ENCODE peak calls at places on chromosomes 5 and 9, in four cellular contexts. W is HCT116; K is stimulated activated CD4-positive, alpha-beta T cell treated with anti-CD3 and anti-CD28 coated beads, Interleukin-2, amount 100 ng/mL, for 48 hours; N is nephron progenitor cell. F is an unnamed sample.

GRCh38 chr9:124934290-124934689 is 6.6 kb downstream of the GOLGA1 start:
- DNase-seq in W (no peak), N (no peak), K (no peak), F (no peak)

GRCh38 chr5:132386644-132387286 is 17.3 kb downstream of the SLC22A5 start:
- DNase-seq in W (peak), K (peak), N (peak), F (no peak)

GRCh38 chr9:86557063-86557766 is 203.0 kb upstream of the TUT7 start:
- DNase-seq in N (no peak), K (no peak), W (no peak), F (no peak)

GRCh38 chr9:4494806-4495205 is 4.5 kb downstream of the SLC1A1 start:
- DNase-seq in N (no peak), W (no peak), K (no peak), F (no peak)

GRCh38 chr5:146796911-146797310 is 81.6 kb downstream of the PPP2R2B start:
- DNase-seq in W (no peak), N (no peak), K (no peak), F (no peak)

GRCh38 chr5:159788835-159789331 is 127.4 kb upstream of the ADRA1B start:
- DNase-seq in K (no peak), W (no peak), N (no peak), F (no peak)

GRCh38 chr9:97788763-97789663 is 64.0 kb upstream of the FOXE1 start:
- DNase-seq in K (no peak), N (no peak), W (no peak), F (no peak)

GRCh38 chr5:151094054-151094858 is 13.4 kb upstream of the TNIP1 start:
- DNase-seq in K (peak), W (no peak), N (no peak), F (no peak)

GRCh38 chr9:6910032-6910431 is 152.3 kb downstream of the KDM4C start:
- DNase-seq in K (no peak), W (no peak), N (no peak), F (peak)

GRCh38 chr9:122109035-122109813 is 16.1 kb upstream of the TTLL11 start:
- DNase-seq in K (no peak), N (no peak), W (no peak), F (no peak)

GRCh38 chr9:79489241-79490000 is 82.3 kb upstream of the TLE4 start:
- DNase-seq in W (no peak), N (no peak), K (no peak), F (no peak)

GRCh38 chr9:107949058-107949457 is 459.5 kb upstream of the KLF4 start:
- DNase-seq in K (no peak), N (no peak), W (no peak), F (no peak)

GRCh38 chr9:76571288-76572204 is 112.6 kb downstream of the GCNT1 start:
- DNase-seq in N (no peak), K (no peak), W (no peak), F (no peak)

GRCh38 chr9:16241231-16241630 is 629.2 kb downstream of the BNC2 start:
- DNase-seq in K (no peak), N (no peak), W (no peak), F (no peak)

GRCh38 chr5:176553260-176554085 is 4.3 kb downstream of the CDHR2 start:
- DNase-seq in K (no peak), N (no peak), W (peak), F (no peak)

GRCh38 chr5:65801332-65801731 is 79.3 kb downstream of the NLN start:
- DNase-seq in N (no peak), K (no peak), W (no peak), F (no peak)

GRCh38 chr5:2163940-2164490 is 281.3 kb upstream of the IRX4 start:
- DNase-seq in K (no peak), W (no peak), N (no peak), F (no peak)

GRCh38 chr5:58077966-58078365 is 381.9 kb downstream of the PLK2 start:
- DNase-seq in W (no peak), N (no peak), K (no peak), F (no peak)

GRCh38 chr9:110844121-110844520 is 175.5 kb downstream of the MUSK start:
- DNase-seq in W (no peak), N (no peak), K (no peak), F (no peak)

GRCh38 chr9:95570646-95571045 is 53.9 kb upstream of the PTCH1 start:
- DNase-seq in W (no peak), N (no peak), K (no peak), F (no peak)

GRCh38 chr9:131258698-131259431 is 17.4 kb downstream of the FAM78A start:
- DNase-seq in K (no peak), W (no peak), N (no peak), F (no peak)

GRCh38 chr5:148875205-148875875 is 48.9 kb downstream of the ADRB2 start:
- DNase-seq in N (no peak), K (no peak), W (no peak), F (no peak)

GRCh38 chr5:147303251-147303650 is 68.4 kb downstream of the STK32A start:
- DNase-seq in N (no peak), W (no peak), K (no peak), F (no peak)

GRCh38 chr5:90547072-90547536 is 11.5 kb upstream of the ADGRV1 start:
- DNase-seq in N (no peak), W (no peak), K (no peak), F (peak)

GRCh38 chr9:136964171-136964689 is 12.2 kb downstream of the LCN12 start:
- DNase-seq in N (no peak), K (no peak), W (no peak), F (no peak)

GRCh38 chr9:6055213-6055612 is 39.8 kb upstream of the RANBP6 start:
- DNase-seq in K (peak), N (peak), W (peak), F (peak)